ENCODE peak calls at places on chromosomes 5 and 9, in five cellular contexts. One of them, this sample, is unnamed.

GRCh38 chr5:68454766-68455165 is 239.2 kb downstream of the PIK3R1 start:
- DNase-seq in GM23338: no peak
- DNase-seq in AG10803: no peak
- DNase-seq in IMR-90: no peak
- DNase-seq in A673: no peak
- DNase-seq in this sample: no peak

GRCh38 chr5:19492861-19493260 is 495.1 kb downstream of the CDH18 start:
- DNase-seq in GM23338: no peak
- DNase-seq in IMR-90: no peak
- DNase-seq in A673: no peak
- DNase-seq in AG10803: no peak
- DNase-seq in this sample: no peak

GRCh38 chr9:133822439-133823065 is 84.4 kb upstream of the SARDH start:
- DNase-seq in AG10803: no peak
- DNase-seq in A673: no peak
- DNase-seq in GM23338: no peak
- DNase-seq in IMR-90: no peak
- DNase-seq in this sample: no peak

GRCh38 chr9:6557883-6558282 is 87.6 kb downstream of the GLDC start:
- DNase-seq in GM23338: peak
- DNase-seq in A673: no peak
- DNase-seq in IMR-90: no peak
- DNase-seq in AG10803: no peak
- DNase-seq in this sample: no peak

GRCh38 chr9:38068616-38068865 is 486 bp downstream of the SHB start:
- DNase-seq in A673: peak
- DNase-seq in GM23338: peak
- DNase-seq in IMR-90: peak
- DNase-seq in AG10803: peak
- DNase-seq in this sample: peak

GRCh38 chr5:138504799-138505198 is 38.2 kb downstream of the ETF1 start:
- DNase-seq in GM23338: no peak
- DNase-seq in AG10803: peak
- DNase-seq in A673: peak
- DNase-seq in IMR-90: no peak
- DNase-seq in this sample: no peak

GRCh38 chr5:171863928-171864327 is 78.3 kb downstream of the SMIM23 start:
- DNase-seq in AG10803: peak
- DNase-seq in IMR-90: peak
- DNase-seq in GM23338: no peak
- DNase-seq in A673: no peak
- DNase-seq in this sample: no peak

GRCh38 chr5:76791461-76791860 is 27.4 kb upstream of the F2RL1 start:
- DNase-seq in A673: no peak
- DNase-seq in AG10803: peak
- DNase-seq in GM23338: no peak
- DNase-seq in IMR-90: peak
- DNase-seq in this sample: no peak

GRCh38 chr5:135215617-135215995 is 181.6 kb upstream of the PITX1 start:
- DNase-seq in IMR-90: no peak
- DNase-seq in A673: no peak
- DNase-seq in GM23338: no peak
- DNase-seq in AG10803: no peak
- DNase-seq in this sample: no peak

GRCh38 chr9:106104887-106105286 is 410.5 kb downstream of the TMEM38B start:
- DNase-seq in IMR-90: no peak
- DNase-seq in A673: no peak
- DNase-seq in AG10803: no peak
- DNase-seq in GM23338: no peak
- DNase-seq in this sample: no peak

GRCh38 chr5:94017579-94017978 is 276.2 kb upstream of the POU5F2 start:
- DNase-seq in IMR-90: peak
- DNase-seq in AG10803: no peak
- DNase-seq in GM23338: no peak
- DNase-seq in A673: no peak
- DNase-seq in this sample: no peak

DNA sequence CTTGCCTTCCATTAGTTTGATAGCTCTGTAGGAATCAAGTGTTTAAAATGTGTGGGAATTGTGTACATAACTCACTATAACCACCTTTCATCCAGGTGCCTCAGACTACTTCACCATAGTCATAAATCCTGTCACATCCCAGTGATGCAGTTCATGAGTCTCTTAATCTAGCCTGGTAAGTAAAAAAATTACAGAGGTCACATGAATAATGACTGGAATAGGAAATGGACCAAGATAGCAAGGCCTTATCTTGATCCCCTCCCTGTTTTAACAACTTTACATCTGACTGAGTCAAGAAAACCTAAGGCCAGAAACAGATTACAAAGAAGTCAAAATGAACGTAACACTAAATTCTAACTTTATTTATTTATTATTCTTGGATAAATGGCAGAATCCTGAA is 1.5 kb upstream of the RNF145 start:
- DNase-seq in AG10803: no peak
- DNase-seq in IMR-90: no peak
- DNase-seq in GM23338: no peak
- DNase-seq in A673: no peak
- DNase-seq in this sample: no peak
- H3K4me3 ChIP-seq in AG10803: no peak
- H3K4me3 ChIP-seq in IMR-90: no peak
- H3K4me3 ChIP-seq in GM23338: no peak
- H3K4me3 ChIP-seq in A673: no peak
- H3K4me3 ChIP-seq in this sample: no peak

GRCh38 chr9:137836831-137837241 is 40.7 kb upstream of the CACNA1B start:
- DNase-seq in GM23338: peak
- DNase-seq in IMR-90: no peak
- DNase-seq in A673: no peak
- DNase-seq in AG10803: no peak
- DNase-seq in this sample: no peak
- TF ChIP-seq CTCF in GM23338: peak
- TF ChIP-seq CTCF in IMR-90: no peak
- TF ChIP-seq CTCF in A673: no peak
- TF ChIP-seq CTCF in AG10803: no peak
- TF ChIP-seq CTCF in this sample: no peak

GRCh38 chr5:141510160-141510559 is 21.3 kb downstream of the PCDHGC5 start:
- DNase-seq in IMR-90: no peak
- DNase-seq in A673: no peak
- DNase-seq in GM23338: no peak
- DNase-seq in AG10803: no peak
- DNase-seq in this sample: no peak
- H3K4me3 ChIP-seq in IMR-90: no peak
- H3K4me3 ChIP-seq in A673: no peak
- H3K4me3 ChIP-seq in GM23338: no peak
- H3K4me3 ChIP-seq in AG10803: no peak
- H3K4me3 ChIP-seq in this sample: no peak

GRCh38 chr9:92342825-92343488 is 17.2 kb downstream of the CENPP start:
- DNase-seq in A673: no peak
- DNase-seq in IMR-90: peak
- DNase-seq in AG10803: peak
- DNase-seq in GM23338: no peak
- DNase-seq in this sample: no peak
- TF ChIP-seq CTCF in A673: peak
- TF ChIP-seq CTCF in IMR-90: peak
- TF ChIP-seq CTCF in AG10803: peak
- TF ChIP-seq CTCF in GM23338: no peak
- TF ChIP-seq CTCF in this sample: no peak

DNA sequence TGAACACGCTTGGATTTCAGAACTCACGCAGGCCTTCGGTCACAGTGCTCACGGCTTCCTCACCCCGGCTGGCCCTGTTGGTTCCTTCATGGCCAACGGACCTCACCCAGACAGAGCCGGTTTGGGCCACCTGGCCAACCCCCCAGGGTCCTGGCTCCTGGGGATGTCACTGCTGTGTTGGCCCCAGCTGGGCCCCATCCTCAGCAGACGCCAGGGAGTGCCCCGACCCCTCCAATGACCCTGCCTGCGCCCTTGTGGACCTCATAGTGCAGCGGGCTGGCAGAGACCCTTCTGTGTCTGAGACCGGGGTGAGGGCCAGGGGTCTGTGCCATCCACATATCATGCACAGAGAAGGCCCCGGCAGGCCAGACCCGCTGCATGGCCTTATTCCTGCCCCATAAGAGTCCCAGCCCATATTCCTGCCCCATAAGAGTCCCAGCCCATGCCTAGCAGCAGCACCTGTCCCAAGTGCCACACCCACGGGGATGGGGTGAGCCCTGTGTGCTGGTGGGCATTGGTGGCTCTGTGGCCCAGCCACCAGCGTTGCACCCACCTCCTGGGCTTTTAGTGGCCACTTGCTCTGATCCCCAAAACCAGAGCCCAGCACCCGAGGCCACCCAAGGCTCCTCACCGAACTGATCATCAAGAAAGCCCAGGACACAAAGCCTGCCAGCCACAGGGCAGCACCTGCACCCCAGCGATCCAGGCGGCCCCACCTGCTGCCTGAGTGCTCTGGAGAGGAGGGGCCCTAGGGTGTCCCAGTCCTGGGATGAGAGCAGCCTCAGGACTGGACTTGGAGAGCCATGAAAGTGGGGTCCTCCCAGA is 1.3 kb upstream of the LPCAT1 start:
- DNase-seq in A673: no peak
- DNase-seq in GM23338: no peak
- DNase-seq in AG10803: no peak
- DNase-seq in IMR-90: no peak
- DNase-seq in this sample: peak
- H3K4me3 ChIP-seq in A673: no peak
- H3K4me3 ChIP-seq in GM23338: peak
- H3K4me3 ChIP-seq in AG10803: no peak
- H3K4me3 ChIP-seq in IMR-90: no peak
- H3K4me3 ChIP-seq in this sample: no peak

GRCh38 chr5:121967187-121967586 is 5.4 kb downstream of the SRFBP1 start:
- DNase-seq in A673: peak
- DNase-seq in IMR-90: peak
- DNase-seq in AG10803: peak
- DNase-seq in GM23338: no peak
- DNase-seq in this sample: no peak
- TF ChIP-seq CTCF in A673: peak
- TF ChIP-seq CTCF in IMR-90: peak
- TF ChIP-seq CTCF in AG10803: peak
- TF ChIP-seq CTCF in GM23338: no peak
- TF ChIP-seq CTCF in this sample: no peak

GRCh38 chr9:112867275-112867991 is 23.2 kb downstream of the SLC46A2 start:
- DNase-seq in A673: peak
- DNase-seq in IMR-90: peak
- DNase-seq in GM23338: peak
- DNase-seq in AG10803: peak
- DNase-seq in this sample: peak
- H3K4me3 ChIP-seq in A673: no peak
- H3K4me3 ChIP-seq in IMR-90: peak
- H3K4me3 ChIP-seq in GM23338: no peak
- H3K4me3 ChIP-seq in AG10803: no peak
- H3K4me3 ChIP-seq in this sample: no peak

GRCh38 chr5:95283761-95284511 is 958 bp downstream of the MCTP1 start:
- DNase-seq in A673: peak
- DNase-seq in AG10803: no peak
- DNase-seq in GM23338: peak
- DNase-seq in IMR-90: no peak
- DNase-seq in this sample: peak
- TF ChIP-seq CTCF in A673: peak
- TF ChIP-seq CTCF in AG10803: peak
- TF ChIP-seq CTCF in GM23338: peak
- TF ChIP-seq CTCF in IMR-90: no peak
- TF ChIP-seq CTCF in this sample: no peak

This sample was measured in mucosa of descending colon.